ENCODE peak calls at places on chromosomes 11 and 22, in nine cellular contexts. One of them, this sample, is unnamed.

GRCh38 chr22:50695421-50696250 is 23.0 kb downstream of the SHANK3 start:
- DNase-seq in AG09319: no peak
- DNase-seq in erythroblast: no peak
- DNase-seq in GM04504: no peak
- DNase-seq in lower leg skin: peak
- DNase-seq in stromal cell of bone marrow: no peak
- DNase-seq in neural crest cell: no peak
- DNase-seq in testis: no peak
- DNase-seq in GDM1: no peak
- DNase-seq in this sample: no peak

GRCh38 chr11:118418770-118419169 is 17.4 kb downstream of the ATP5MG start:
- DNase-seq in erythroblast: no peak
- DNase-seq in neural crest cell: no peak
- DNase-seq in stromal cell of bone marrow: no peak
- DNase-seq in AG09319: no peak
- DNase-seq in testis: no peak
- DNase-seq in GDM1: no peak
- DNase-seq in lower leg skin: no peak
- DNase-seq in GM04504: no peak
- DNase-seq in this sample: no peak

GRCh38 chr11:69700278-69701140 is 3.3 kb downstream of the FGF19 start:
- DNase-seq in erythroblast: peak
- DNase-seq in GDM1: no peak
- DNase-seq in AG09319: peak
- DNase-seq in lower leg skin: no peak
- DNase-seq in GM04504: peak
- DNase-seq in stromal cell of bone marrow: peak
- DNase-seq in neural crest cell: no peak
- DNase-seq in testis: peak
- DNase-seq in this sample: no peak

GRCh38 chr11:118304227-118304808 is at the start of gene CD3E:
- DNase-seq in neural crest cell: no peak
- DNase-seq in erythroblast: no peak
- DNase-seq in GDM1: no peak
- DNase-seq in GM04504: no peak
- DNase-seq in AG09319: no peak
- DNase-seq in testis: no peak
- DNase-seq in lower leg skin: no peak
- DNase-seq in stromal cell of bone marrow: no peak
- DNase-seq in this sample: no peak

GRCh38 chr11:104164028-104164520 is at the start of gene PDGFD:
- DNase-seq in lower leg skin: peak
- DNase-seq in testis: peak
- DNase-seq in GM04504: peak
- DNase-seq in GDM1: no peak
- DNase-seq in stromal cell of bone marrow: peak
- DNase-seq in neural crest cell: peak
- DNase-seq in erythroblast: peak
- DNase-seq in AG09319: peak
- DNase-seq in this sample: peak

GRCh38 chr11:10540915-10541591 is at the start of gene RNF141:
- DNase-seq in lower leg skin: peak
- DNase-seq in testis: peak
- DNase-seq in GM04504: peak
- DNase-seq in AG09319: peak
- DNase-seq in erythroblast: peak
- DNase-seq in neural crest cell: peak
- DNase-seq in stromal cell of bone marrow: peak
- DNase-seq in GDM1: peak
- DNase-seq in this sample: peak

GRCh38 chr22:36405671-36406070 is 17.9 kb upstream of the MYH9 start:
- DNase-seq in erythroblast: peak
- DNase-seq in GDM1: peak
- DNase-seq in GM04504: no peak
- DNase-seq in lower leg skin: no peak
- DNase-seq in AG09319: no peak
- DNase-seq in neural crest cell: no peak
- DNase-seq in testis: no peak
- DNase-seq in stromal cell of bone marrow: no peak
- DNase-seq in this sample: no peak

GRCh38 chr11:60776167-60776566 is 9.0 kb upstream of the MS4A10 start:
- DNase-seq in AG09319: no peak
- DNase-seq in GDM1: no peak
- DNase-seq in GM04504: no peak
- DNase-seq in testis: no peak
- DNase-seq in neural crest cell: no peak
- DNase-seq in stromal cell of bone marrow: no peak
- DNase-seq in erythroblast: no peak
- DNase-seq in lower leg skin: no peak
- DNase-seq in this sample: no peak

GRCh38 chr11:69726019-69726418 is 22.2 kb upstream of the FGF19 start:
- DNase-seq in testis: no peak
- DNase-seq in stromal cell of bone marrow: no peak
- DNase-seq in neural crest cell: no peak
- DNase-seq in GDM1: no peak
- DNase-seq in lower leg skin: no peak
- DNase-seq in AG09319: no peak
- DNase-seq in GM04504: no peak
- DNase-seq in erythroblast: no peak
- DNase-seq in this sample: no peak

GRCh38 chr22:37331034-37331428 is 48.7 kb downstream of the CYTH4 start:
- DNase-seq in erythroblast: no peak
- DNase-seq in GDM1: no peak
- DNase-seq in AG09319: no peak
- DNase-seq in testis: no peak
- DNase-seq in stromal cell of bone marrow: no peak
- DNase-seq in neural crest cell: no peak
- DNase-seq in lower leg skin: no peak
- DNase-seq in GM04504: no peak
- DNase-seq in this sample: no peak

GRCh38 chr22:45072322-45072903 is 62.6 kb upstream of the PHF21B start:
- DNase-seq in AG09319: no peak
- DNase-seq in erythroblast: peak
- DNase-seq in stromal cell of bone marrow: peak
- DNase-seq in GM04504: peak
- DNase-seq in lower leg skin: no peak
- DNase-seq in neural crest cell: no peak
- DNase-seq in testis: no peak
- DNase-seq in GDM1: no peak
- DNase-seq in this sample: no peak

GRCh38 chr11:76699461-76700091 is 29.0 kb upstream of the LRRC32 start:
- DNase-seq in AG09319: no peak
- DNase-seq in GDM1: no peak
- DNase-seq in neural crest cell: no peak
- DNase-seq in erythroblast: peak
- DNase-seq in stromal cell of bone marrow: no peak
- DNase-seq in GM04504: no peak
- DNase-seq in testis: no peak
- DNase-seq in lower leg skin: no peak
- DNase-seq in this sample: no peak

GRCh38 chr22:48137640-48138039 is 1375.2 kb downstream of the TBC1D22A start:
- DNase-seq in GDM1: no peak
- DNase-seq in stromal cell of bone marrow: no peak
- DNase-seq in neural crest cell: no peak
- DNase-seq in GM04504: no peak
- DNase-seq in AG09319: no peak
- DNase-seq in erythroblast: no peak
- DNase-seq in lower leg skin: peak
- DNase-seq in testis: no peak
- DNase-seq in this sample: no peak

GRCh38 chr22:32073823-32074380 is 30.8 kb downstream of the SLC5A1 start:
- DNase-seq in GDM1: no peak
- DNase-seq in GM04504: no peak
- DNase-seq in erythroblast: no peak
- DNase-seq in stromal cell of bone marrow: no peak
- DNase-seq in testis: no peak
- DNase-seq in lower leg skin: no peak
- DNase-seq in neural crest cell: no peak
- DNase-seq in AG09319: no peak
- DNase-seq in this sample: no peak